ENCODE peak calls at places on chromosomes 3 and 15, in eight cellular contexts. K is AG09319; L is activated CD4-positive, alpha-beta T cell treated with anti-CD3 and anti-CD28 coated beads, Interleukin-2, amount 50 U/mL, for 1 hour; V is stimulated activated CD8-positive, alpha-beta memory T cell treated with anti-CD3 and anti-CD28 coated beads, Interleukin-12 subunit alpha, Interleukin-12 subunit beta, amount 100 ng/mL, for 1 hour; A is right cardiac atrium; T is activated T-cell treated with anti-CD3 and anti-CD28 coated beads, Interleukin-2, amount 50 U/mL, for 72 hours; B is progenitor cell of endocrine pancreas; H is GM20000. N is an unnamed sample.
A peak's percentile ranks its signal among the peaks of the same experiment; 100 is the strongest.

GRCh38 chr15:89847101-89847500 is 32.4 kb upstream of the ANPEP start:
- DNase-seq in K (no peak), L (no peak), V (no peak), A (no peak), T (no peak), B (no peak), H (no peak), N (no peak)

GRCh38 chr3:58009026-58009748 is 965 bp downstream of the FLNB start:
- DNase-seq in K (no peak), L (peak; percentile 39), V (no peak), A (peak; percentile 73), T (peak; percentile 69), B (peak; percentile 26), H (peak; percentile 55), N (no peak)

GRCh38 chr3:71524688-71525087 is 58.8 kb downstream of the FOXP1 start:
- DNase-seq in K (no peak), L (no peak), V (no peak), A (no peak), T (no peak), B (no peak), H (no peak), N (no peak)

GRCh38 chr3:39038165-39038564 is 13.6 kb downstream of the SCN11A start:
- DNase-seq in K (no peak), L (no peak), V (no peak), A (no peak), T (no peak), B (no peak), H (no peak), N (no peak)

GRCh38 chr15:20346082-20346805 is 195.4 kb downstream of the GOLGA6L6 start:
- DNase-seq in K (no peak), L (no peak), V (no peak), A (peak; percentile 43), T (no peak), B (peak; percentile 19), H (peak; percentile 52), N (peak; percentile 20)

GRCh38 chr3:109825971-109826810 is 488.8 kb upstream of the DPPA4 start:
- DNase-seq in K (no peak), L (no peak), V (no peak), A (no peak), T (no peak), B (no peak), H (no peak), N (no peak)

GRCh38 chr3:45964139-45964538 is 20.9 kb downstream of the CXCR6 start:
- DNase-seq in K (no peak), L (no peak), V (no peak), A (no peak), T (peak; percentile 80), B (no peak), H (peak; percentile 57), N (no peak)

GRCh38 chr15:32743411-32744145 is 25.8 kb downstream of the GREM1 start:
- DNase-seq in K (no peak), L (no peak), V (no peak), A (no peak), T (no peak), B (no peak), H (no peak), N (no peak)

GRCh38 chr15:48040166-48040817 is 80.5 kb upstream of the SLC24A5 start:
- DNase-seq in K (no peak), L (no peak), V (no peak), A (no peak), T (no peak), B (no peak), H (no peak), N (no peak)

GRCh38 chr15:98002874-98003273 is 42.4 kb downstream of the ARRDC4 start:
- DNase-seq in K (no peak), L (no peak), V (no peak), A (no peak), T (no peak), B (no peak), H (no peak), N (no peak)

GRCh38 chr3:8972614-8973013 is 9.3 kb upstream of the RAD18 start:
- DNase-seq in K (no peak), L (no peak), V (no peak), A (no peak), T (no peak), B (no peak), H (no peak), N (no peak)

GRCh38 chr15:90868261-90868689 is at the start of gene FURIN:
- DNase-seq in K (no peak), L (no peak), V (no peak), A (peak; percentile 49), T (no peak), B (no peak), H (no peak), N (no peak)

GRCh38 chr3:192564611-192565010 is 162.7 kb downstream of the FGF12 start:
- DNase-seq in K (no peak), L (no peak), V (no peak), A (no peak), T (no peak), B (no peak), H (no peak), N (no peak)

GRCh38 chr3:134003066-134003465 is 26.7 kb downstream of the SLCO2A1 start:
- DNase-seq in K (no peak), L (no peak), V (no peak), A (no peak), T (no peak), B (no peak), H (no peak), N (no peak)

GRCh38 chr15:39963806-39964205 is 29.9 kb downstream of the EIF2AK4 start:
- DNase-seq in K (peak; percentile 89), L (no peak), V (no peak), A (no peak), T (no peak), B (no peak), H (no peak), N (no peak)

GRCh38 chr15:35115155-35115725 is 30.1 kb upstream of the NANOGP8 start:
- DNase-seq in K (no peak), L (no peak), V (no peak), A (no peak), T (no peak), B (no peak), H (no peak), N (no peak)

GRCh38 chr3:84904819-84905555 is 53.8 kb upstream of the CADM2 start:
- DNase-seq in K (no peak), L (no peak), V (no peak), A (no peak), T (no peak), B (no peak), H (no peak), N (no peak)

GRCh38 chr3:119681279-119681678 is 4.1 kb upstream of the COX17 start:
- DNase-seq in K (no peak), L (no peak), V (no peak), A (no peak), T (no peak), B (no peak), H (peak; percentile 44), N (no peak)